ENCODE peak calls at places on chromosomes 1 and 21, in four cellular contexts. One of them, this sample, is unnamed.

GRCh38 chr1:15557594-15557993 is 27.3 kb downstream of the AGMAT start:
- DNase-seq in A673: no peak
- DNase-seq in stimulated activated CD4-positive, alpha-beta T cell treated with anti-CD3 and anti-CD28 coated beads, Interleukin-1b, Interleukin-23, amount 100 ng/mL, for 24 hours: no peak
- DNase-seq in WTC11: no peak
- DNase-seq in this sample: no peak

GRCh38 chr1:162407539-162407938 is 4.4 kb downstream of the SH2D1B start:
- DNase-seq in stimulated activated CD4-positive, alpha-beta T cell treated with anti-CD3 and anti-CD28 coated beads, Interleukin-1b, Interleukin-23, amount 100 ng/mL, for 24 hours: no peak
- DNase-seq in A673: no peak
- DNase-seq in WTC11: no peak
- DNase-seq in this sample: no peak

GRCh38 chr21:45285266-45285931 is 2.3 kb downstream of the POFUT2 start:
- DNase-seq in stimulated activated CD4-positive, alpha-beta T cell treated with anti-CD3 and anti-CD28 coated beads, Interleukin-1b, Interleukin-23, amount 100 ng/mL, for 24 hours: no peak
- DNase-seq in A673: no peak
- DNase-seq in WTC11: no peak
- DNase-seq in this sample: peak; percentile 19

GRCh38 chr1:116002781-116003455 is 26.6 kb downstream of the SLC22A15 start:
- DNase-seq in WTC11: no peak
- DNase-seq in A673: no peak
- DNase-seq in stimulated activated CD4-positive, alpha-beta T cell treated with anti-CD3 and anti-CD28 coated beads, Interleukin-1b, Interleukin-23, amount 100 ng/mL, for 24 hours: no peak
- DNase-seq in this sample: peak; percentile 55

GRCh38 chr1:186306533-186306932 is 68.5 kb downstream of the TPR start:
- DNase-seq in A673: no peak
- DNase-seq in stimulated activated CD4-positive, alpha-beta T cell treated with anti-CD3 and anti-CD28 coated beads, Interleukin-1b, Interleukin-23, amount 100 ng/mL, for 24 hours: no peak
- DNase-seq in WTC11: no peak
- DNase-seq in this sample: no peak

GRCh38 chr21:42161957-42162681 is 56.8 kb upstream of the ABCG1 start:
- DNase-seq in stimulated activated CD4-positive, alpha-beta T cell treated with anti-CD3 and anti-CD28 coated beads, Interleukin-1b, Interleukin-23, amount 100 ng/mL, for 24 hours: no peak
- DNase-seq in WTC11: no peak
- DNase-seq in A673: no peak
- DNase-seq in this sample: no peak

GRCh38 chr1:212635141-212635601 is 26.6 kb downstream of the ATF3 start:
- DNase-seq in WTC11: no peak
- DNase-seq in stimulated activated CD4-positive, alpha-beta T cell treated with anti-CD3 and anti-CD28 coated beads, Interleukin-1b, Interleukin-23, amount 100 ng/mL, for 24 hours: no peak
- DNase-seq in A673: no peak
- DNase-seq in this sample: no peak

GRCh38 chr1:236143104-236143948 is 987 bp downstream of the GPR137B start:
- DNase-seq in A673: no peak
- DNase-seq in stimulated activated CD4-positive, alpha-beta T cell treated with anti-CD3 and anti-CD28 coated beads, Interleukin-1b, Interleukin-23, amount 100 ng/mL, for 24 hours: no peak
- DNase-seq in WTC11: no peak
- DNase-seq in this sample: no peak

GRCh38 chr1:16023050-16023653 is 1.3 kb downstream of the CLCNKA start:
- DNase-seq in WTC11: no peak
- DNase-seq in A673: no peak
- DNase-seq in stimulated activated CD4-positive, alpha-beta T cell treated with anti-CD3 and anti-CD28 coated beads, Interleukin-1b, Interleukin-23, amount 100 ng/mL, for 24 hours: no peak
- DNase-seq in this sample: no peak

GRCh38 chr21:26072891-26073615 is 97.5 kb downstream of the APP start:
- DNase-seq in A673: no peak
- DNase-seq in WTC11: no peak
- DNase-seq in stimulated activated CD4-positive, alpha-beta T cell treated with anti-CD3 and anti-CD28 coated beads, Interleukin-1b, Interleukin-23, amount 100 ng/mL, for 24 hours: no peak
- DNase-seq in this sample: no peak

This sample was measured in stomach.